ENCODE peak calls at places on chromosomes 11 and 22, in five cellular contexts. One of them, this sample, is unnamed.
A peak's percentile ranks its signal among the peaks of the same experiment; 100 is the strongest.

GRCh38 chr11:120904116-120904515 is 119.8 kb upstream of the TBCEL start:
- DNase-seq in fibroblast of lung: no peak
- DNase-seq in left ventricle myocardium inferior: no peak
- DNase-seq in neuronal stem cell: no peak
- DNase-seq in pancreas: no peak
- DNase-seq in this sample: no peak

GRCh38 chr22:10781571-10782403 is 4746.2 kb upstream of the OR11H1 start:
- DNase-seq in fibroblast of lung: no peak
- DNase-seq in left ventricle myocardium inferior: no peak
- DNase-seq in neuronal stem cell: no peak
- DNase-seq in pancreas: no peak
- DNase-seq in this sample: no peak

GRCh38 chr22:32628626-32629587 is 154.3 kb downstream of the FBXO7 start:
- DNase-seq in fibroblast of lung: no peak
- DNase-seq in left ventricle myocardium inferior: no peak
- DNase-seq in neuronal stem cell: no peak
- DNase-seq in pancreas: no peak
- DNase-seq in this sample: no peak

GRCh38 chr11:65887026-65887722 is 1.1 kb downstream of the FIBP start:
- DNase-seq in fibroblast of lung: no peak
- DNase-seq in left ventricle myocardium inferior: no peak
- DNase-seq in neuronal stem cell: no peak
- DNase-seq in pancreas: peak; percentile 63
- DNase-seq in this sample: no peak

GRCh38 chr11:95585071-95585751 is 204.4 kb downstream of the FAM76B start:
- DNase-seq in fibroblast of lung: peak; percentile 84
- DNase-seq in left ventricle myocardium inferior: no peak
- DNase-seq in neuronal stem cell: no peak
- DNase-seq in pancreas: no peak
- DNase-seq in this sample: no peak

GRCh38 chr22:21791635-21792625 is 56.3 kb upstream of the YPEL1 start:
- DNase-seq in fibroblast of lung: peak; percentile 71
- DNase-seq in left ventricle myocardium inferior: no peak
- DNase-seq in neuronal stem cell: no peak
- DNase-seq in pancreas: no peak
- DNase-seq in this sample: no peak

GRCh38 chr22:29348956-29349355 is 33.5 kb upstream of the RASL10A start:
- DNase-seq in fibroblast of lung: no peak
- DNase-seq in left ventricle myocardium inferior: no peak
- DNase-seq in neuronal stem cell: no peak
- DNase-seq in pancreas: no peak
- DNase-seq in this sample: no peak

GRCh38 chr22:26779108-26779507 is 121.7 kb downstream of the MIAT start:
- DNase-seq in fibroblast of lung: no peak
- DNase-seq in left ventricle myocardium inferior: no peak
- DNase-seq in neuronal stem cell: no peak
- DNase-seq in pancreas: no peak
- DNase-seq in this sample: no peak

GRCh38 chr11:75402002-75402773 is 2.9 kb downstream of the RPS3 start:
- DNase-seq in fibroblast of lung: no peak
- DNase-seq in left ventricle myocardium inferior: no peak
- DNase-seq in neuronal stem cell: no peak
- DNase-seq in pancreas: no peak
- DNase-seq in this sample: no peak

GRCh38 chr11:3840870-3841425 is at the start of gene RHOG:
- DNase-seq in fibroblast of lung: peak; percentile 76
- DNase-seq in left ventricle myocardium inferior: peak; percentile 87
- DNase-seq in neuronal stem cell: peak; percentile 58
- DNase-seq in pancreas: peak; percentile 89
- DNase-seq in this sample: no peak

GRCh38 chr11:92739020-92739419 is 230.4 kb upstream of the MTNR1B start:
- DNase-seq in fibroblast of lung: peak; percentile 38
- DNase-seq in left ventricle myocardium inferior: no peak
- DNase-seq in neuronal stem cell: no peak
- DNase-seq in pancreas: no peak
- DNase-seq in this sample: no peak

GRCh38 chr11:12109591-12110196 is 696 bp upstream of the MICAL2 start:
- DNase-seq in fibroblast of lung: no peak
- DNase-seq in left ventricle myocardium inferior: no peak
- DNase-seq in neuronal stem cell: no peak
- DNase-seq in pancreas: no peak
- DNase-seq in this sample: no peak

GRCh38 chr11:16217631-16218030 is 138.7 kb downstream of the SOX6 start:
- DNase-seq in fibroblast of lung: peak; percentile 70
- DNase-seq in left ventricle myocardium inferior: no peak
- DNase-seq in neuronal stem cell: no peak
- DNase-seq in pancreas: no peak
- DNase-seq in this sample: no peak

GRCh38 chr11:24289301-24289700 is 207.6 kb upstream of the LUZP2 start:
- DNase-seq in fibroblast of lung: peak; percentile 4
- DNase-seq in left ventricle myocardium inferior: no peak
- DNase-seq in neuronal stem cell: no peak
- DNase-seq in pancreas: no peak
- DNase-seq in this sample: no peak

GRCh38 chr22:25403752-25404471 is 160.6 kb upstream of the GRK3 start:
- DNase-seq in fibroblast of lung: peak; percentile 32
- DNase-seq in left ventricle myocardium inferior: no peak
- DNase-seq in neuronal stem cell: no peak
- DNase-seq in pancreas: no peak
- DNase-seq in this sample: no peak

DNA sequence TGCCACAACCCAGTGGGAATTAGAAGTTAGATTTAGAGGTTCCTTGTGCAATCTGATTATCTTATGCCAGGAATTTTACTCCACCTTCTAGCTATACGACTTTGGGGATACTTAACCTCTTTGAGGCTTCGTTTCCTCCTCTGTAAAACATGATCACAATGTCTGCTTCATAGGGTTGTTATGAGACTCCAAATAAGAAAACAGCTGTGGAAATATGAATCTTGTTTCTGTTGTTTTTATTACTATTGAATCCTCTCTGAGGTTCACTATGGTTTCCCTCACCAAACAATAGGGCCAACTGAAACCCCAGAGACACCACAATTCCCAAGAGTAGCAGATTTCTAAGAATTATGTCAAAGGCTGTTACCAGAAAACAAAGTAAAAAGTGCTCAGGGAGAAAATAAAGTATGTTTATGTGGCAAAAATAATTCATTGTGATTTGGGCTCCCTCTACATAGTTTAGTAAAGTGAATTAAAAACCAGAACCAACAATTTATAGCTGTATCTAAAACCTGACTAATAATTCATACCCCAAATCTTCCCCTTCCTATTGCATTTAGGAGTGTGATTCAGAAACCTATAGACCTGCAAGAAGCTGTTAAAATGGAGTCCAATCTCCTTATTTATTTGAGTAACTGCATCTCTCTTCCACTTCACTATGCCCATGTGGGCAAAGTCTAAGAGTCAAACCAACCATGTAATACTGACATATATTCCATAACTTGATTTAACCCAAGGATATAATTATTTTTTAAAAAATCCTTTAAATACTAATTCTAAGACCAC is 38.4 kb downstream of the AMBRA1 start:
- DNase-seq in fibroblast of lung: peak; percentile 24
- DNase-seq in left ventricle myocardium inferior: no peak
- DNase-seq in neuronal stem cell: no peak
- DNase-seq in pancreas: no peak
- DNase-seq in this sample: peak; percentile 1
- H3K4me1 ChIP-seq in fibroblast of lung: peaks cover 11% of the 10 kb centered on the region
- H3K4me1 ChIP-seq in left ventricle myocardium inferior: peaks cover 59% of the 10 kb centered on the region
- H3K4me1 ChIP-seq in neuronal stem cell: peaks cover 3% of the 10 kb centered on the region
- H3K4me1 ChIP-seq in pancreas: peaks cover 34% of the 10 kb centered on the region
- H3K4me1 ChIP-seq in this sample: peaks cover 64% of the 10 kb centered on the region

GRCh38 chr22:45844009-45844408 is 133.0 kb downstream of the WNT7B start:
- DNase-seq in fibroblast of lung: no peak
- DNase-seq in left ventricle myocardium inferior: no peak
- DNase-seq in neuronal stem cell: no peak
- DNase-seq in pancreas: no peak
- DNase-seq in this sample: no peak

GRCh38 chr22:45846952-45847351 is 130.0 kb downstream of the WNT7B start:
- DNase-seq in fibroblast of lung: no peak
- DNase-seq in left ventricle myocardium inferior: no peak
- DNase-seq in neuronal stem cell: no peak
- DNase-seq in pancreas: no peak
- DNase-seq in this sample: no peak

GRCh38 chr22:45842141-45842831 is 134.7 kb downstream of the WNT7B start:
- DNase-seq in fibroblast of lung: peak; percentile 92
- DNase-seq in left ventricle myocardium inferior: no peak
- DNase-seq in neuronal stem cell: no peak
- DNase-seq in pancreas: no peak
- DNase-seq in this sample: no peak

GRCh38 chr22:45843030-45843429 is 133.9 kb downstream of the WNT7B start:
- DNase-seq in fibroblast of lung: no peak
- DNase-seq in left ventricle myocardium inferior: no peak
- DNase-seq in neuronal stem cell: no peak
- DNase-seq in pancreas: no peak
- DNase-seq in this sample: no peak

GRCh38 chr22:45844949-45845613 is 131.9 kb downstream of the WNT7B start:
- DNase-seq in fibroblast of lung: peak; percentile 55
- DNase-seq in left ventricle myocardium inferior: no peak
- DNase-seq in neuronal stem cell: peak; percentile 45
- DNase-seq in pancreas: no peak
- DNase-seq in this sample: no peak
- H3K27ac ChIP-seq in fibroblast of lung: no peak overlapping the region
- H3K27ac ChIP-seq in left ventricle myocardium inferior: no peak overlapping the region
- H3K27ac ChIP-seq in neuronal stem cell: peak overlapping the region; percentile 69
- H3K27ac ChIP-seq in pancreas: no peak overlapping the region
- H3K27ac ChIP-seq in this sample: no peak overlapping the region

GRCh38 chr11:13188179-13188578 is 89.4 kb upstream of the BMAL1 start:
- DNase-seq in fibroblast of lung: no peak
- DNase-seq in left ventricle myocardium inferior: no peak
- DNase-seq in neuronal stem cell: no peak
- DNase-seq in pancreas: no peak
- DNase-seq in this sample: no peak

GRCh38 chr11:13184295-13184794 is 93.2 kb upstream of the BMAL1 start:
- DNase-seq in fibroblast of lung: no peak
- DNase-seq in left ventricle myocardium inferior: no peak
- DNase-seq in neuronal stem cell: no peak
- DNase-seq in pancreas: no peak
- DNase-seq in this sample: no peak

GRCh38 chr11:13183826-13184196 is 93.8 kb upstream of the BMAL1 start:
- DNase-seq in fibroblast of lung: no peak
- DNase-seq in left ventricle myocardium inferior: no peak
- DNase-seq in neuronal stem cell: no peak
- DNase-seq in pancreas: no peak
- DNase-seq in this sample: no peak

DNA sequence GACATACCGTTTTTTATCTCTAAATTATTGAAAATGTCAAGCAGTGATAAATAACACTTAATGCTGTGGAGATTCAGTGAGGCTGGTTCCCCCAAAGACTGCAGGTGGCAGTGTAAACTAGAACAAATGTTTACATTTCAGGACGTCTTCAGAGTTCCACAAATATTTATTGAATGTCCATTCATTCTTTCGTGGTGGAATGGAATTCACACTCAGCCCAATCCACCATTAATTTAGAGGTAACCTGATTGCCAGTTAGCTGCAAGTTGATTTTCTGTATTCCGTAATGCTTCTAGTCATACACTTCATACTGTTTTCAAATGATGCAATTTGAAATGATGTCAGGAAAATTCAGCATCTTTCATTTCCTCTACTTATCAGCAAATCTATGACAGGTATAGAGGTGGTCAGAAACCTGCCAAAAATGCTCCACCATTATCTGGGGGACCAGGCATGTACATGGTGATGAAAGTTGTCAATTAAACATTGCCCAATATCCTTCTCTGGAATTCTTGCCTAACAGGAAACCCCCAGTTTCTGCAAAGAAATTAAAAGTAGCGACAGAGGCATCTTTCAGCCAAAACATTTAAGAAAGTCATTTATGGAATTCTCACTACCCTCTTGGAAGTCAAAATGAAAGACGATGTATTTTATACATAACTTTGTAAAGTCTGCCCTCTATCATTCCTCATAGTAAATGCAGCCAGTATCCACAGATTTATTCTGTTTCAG is 94.3 kb upstream of the BMAL1 start:
- DNase-seq in fibroblast of lung: peak; percentile 83
- DNase-seq in left ventricle myocardium inferior: no peak
- DNase-seq in neuronal stem cell: no peak
- DNase-seq in pancreas: no peak
- DNase-seq in this sample: no peak
- H3K4me3 ChIP-seq in fibroblast of lung: peak overlapping the region; percentile 43
- H3K4me3 ChIP-seq in left ventricle myocardium inferior: peak overlapping the region; percentile 49
- H3K4me3 ChIP-seq in neuronal stem cell: no peak overlapping the region
- H3K4me3 ChIP-seq in pancreas: no peak overlapping the region
- H3K4me3 ChIP-seq in this sample: no peak overlapping the region

GRCh38 chr11:128616158-128616557 is 28.8 kb upstream of the ETS1 start:
- DNase-seq in fibroblast of lung: no peak
- DNase-seq in left ventricle myocardium inferior: no peak
- DNase-seq in neuronal stem cell: no peak
- DNase-seq in pancreas: no peak
- DNase-seq in this sample: no peak
- H3K4me1 ChIP-seq in fibroblast of lung: no peaks in the 10 kb centered on the region
- H3K4me1 ChIP-seq in left ventricle myocardium inferior: peaks cover 17% of the 10 kb centered on the region
- H3K4me1 ChIP-seq in neuronal stem cell: peaks cover 5% of the 10 kb centered on the region
- H3K4me1 ChIP-seq in pancreas: no peaks in the 10 kb centered on the region
- H3K4me1 ChIP-seq in this sample: peaks cover 24% of the 10 kb centered on the region

DNA sequence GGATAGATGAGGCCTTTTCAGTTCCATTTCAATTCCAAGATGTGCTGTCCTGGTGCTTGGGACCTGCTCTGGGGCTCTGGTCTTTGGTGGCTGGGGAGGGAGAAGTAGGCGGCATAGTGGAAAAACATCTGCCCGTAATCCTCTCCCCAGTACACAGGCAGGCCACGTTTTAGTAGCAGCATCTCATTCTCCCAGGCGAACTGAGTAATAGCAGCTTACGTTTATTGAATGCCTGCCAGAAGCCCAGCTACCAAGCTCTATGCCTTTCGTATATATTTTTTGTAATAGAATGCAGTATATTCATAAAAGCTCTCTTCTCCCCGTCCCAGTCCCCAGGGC is 11.4 kb downstream of the ACO2 start:
- DNase-seq in fibroblast of lung: peak; percentile 83
- DNase-seq in left ventricle myocardium inferior: no peak
- DNase-seq in neuronal stem cell: no peak
- DNase-seq in pancreas: no peak
- DNase-seq in this sample: no peak
- H3K27ac ChIP-seq in fibroblast of lung: peak overlapping the region; percentile 83
- H3K27ac ChIP-seq in left ventricle myocardium inferior: peak overlapping the region; percentile 76
- H3K27ac ChIP-seq in neuronal stem cell: peak overlapping the region; percentile 75
- H3K27ac ChIP-seq in pancreas: no peak overlapping the region
- H3K27ac ChIP-seq in this sample: no peak overlapping the region

GRCh38 chr11:123479048-123479837 is 49.2 kb downstream of the GRAMD1B start:
- DNase-seq in fibroblast of lung: no peak
- DNase-seq in left ventricle myocardium inferior: no peak
- DNase-seq in neuronal stem cell: no peak
- DNase-seq in pancreas: no peak
- DNase-seq in this sample: no peak
- H3K4me3 ChIP-seq in fibroblast of lung: no peak overlapping the region
- H3K4me3 ChIP-seq in left ventricle myocardium inferior: no peak overlapping the region
- H3K4me3 ChIP-seq in neuronal stem cell: no peak overlapping the region
- H3K4me3 ChIP-seq in pancreas: no peak overlapping the region
- H3K4me3 ChIP-seq in this sample: no peak overlapping the region

DNA sequence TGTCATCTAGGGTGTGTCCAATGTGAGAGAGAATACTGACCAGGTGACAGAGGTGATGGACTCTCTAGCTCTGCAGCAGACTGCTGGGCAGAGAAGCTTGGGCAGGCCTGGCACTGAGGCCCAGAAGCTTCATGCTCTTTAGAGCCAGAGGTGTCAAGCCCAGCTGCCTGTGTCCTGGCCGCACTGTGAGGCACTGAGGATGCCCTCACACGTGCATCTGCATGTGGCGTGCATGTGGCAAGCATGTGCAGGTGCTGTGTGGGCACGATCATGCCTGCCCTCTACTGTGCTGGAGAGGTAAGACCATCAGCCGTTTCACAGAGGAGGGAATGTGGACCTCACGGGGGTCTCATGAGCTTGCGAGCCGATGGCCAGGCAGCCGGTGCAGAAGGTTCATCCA is 15.8 kb upstream of the TXNRD2 start:
- DNase-seq in fibroblast of lung: no peak
- DNase-seq in left ventricle myocardium inferior: peak; percentile 13
- DNase-seq in neuronal stem cell: no peak
- DNase-seq in pancreas: peak; percentile 55
- DNase-seq in this sample: no peak
- H3K4me1 ChIP-seq in fibroblast of lung: peaks cover 11% of the 10 kb centered on the region
- H3K4me1 ChIP-seq in left ventricle myocardium inferior: peaks cover 68% of the 10 kb centered on the region
- H3K4me1 ChIP-seq in neuronal stem cell: peaks cover 17% of the 10 kb centered on the region
- H3K4me1 ChIP-seq in pancreas: peaks cover 31% of the 10 kb centered on the region
- H3K4me1 ChIP-seq in this sample: peaks cover 8% of the 10 kb centered on the region

This sample was measured in CD4-positive, alpha-beta memory T cell.